ENCODE peak calls at places on chromosomes 1 and 21, in nine cellular contexts. N is thyroid gland, W is IMR-90, I is right lobe of liver, A is esophagus squamous epithelium, Q is MM.1S, Y is upper lobe of left lung, D is uterus, B is Calu3. Z is an unnamed sample.
A peak's percentile ranks its signal among the peaks of the same experiment; 100 is the strongest.

GRCh38 chr21:43984905-43985689 is 27.0 kb upstream of the TRAPPC10 start:
- DNase-seq in N (no peak), W (peak; percentile 24), I (no peak), A (no peak), Q (no peak), Y (peak; percentile 68), D (no peak), B (no peak), Z (no peak)

GRCh38 chr1:45802343-45803298 is 791 bp upstream of the MAST2 start:
- DNase-seq in N (peak; percentile 38), W (peak; percentile 99), I (no peak), A (peak; percentile 16), Q (peak; percentile 65), Y (no peak), D (peak; percentile 81), B (peak; percentile 69), Z (peak; percentile 71)

GRCh38 chr1:115258302-115258866 is 79.7 kb downstream of the NGF start:
- DNase-seq in N (no peak), W (peak; percentile 80), I (no peak), A (no peak), Q (no peak), Y (no peak), D (no peak), B (no peak), Z (no peak)

GRCh38 chr1:183651621-183652020 is 1.5 kb downstream of the APOBEC4 start:
- DNase-seq in N (no peak), W (no peak), I (no peak), A (no peak), Q (no peak), Y (no peak), D (no peak), B (no peak), Z (no peak)

GRCh38 chr1:39410915-39411436 is 80.5 kb upstream of the BMP8A start:
- DNase-seq in N (peak; percentile 99), W (peak; percentile 94), I (peak; percentile 76), A (no peak), Q (peak; percentile 86), Y (no peak), D (peak; percentile 82), B (peak; percentile 86), Z (peak; percentile 74)

GRCh38 chr21:26842300-26842699 is 2.9 kb downstream of the ADAMTS1 start:
- DNase-seq in N (no peak), W (peak; percentile 64), I (no peak), A (no peak), Q (no peak), Y (no peak), D (no peak), B (no peak), Z (no peak)

GRCh38 chr1:6854166-6854565 is 68.9 kb downstream of the CAMTA1 start:
- DNase-seq in N (no peak), W (no peak), I (no peak), A (no peak), Q (no peak), Y (no peak), D (no peak), B (no peak), Z (no peak)

GRCh38 chr1:198465201-198466144 is 75.0 kb downstream of the ATP6V1G3 start:
- DNase-seq in N (no peak), W (peak; percentile 70), I (no peak), A (no peak), Q (peak; percentile 66), Y (no peak), D (no peak), B (no peak), Z (no peak)

GRCh38 chr1:42552636-42553035 is 89.5 kb downstream of the CCDC30 start:
- DNase-seq in N (no peak), W (no peak), I (no peak), A (no peak), Q (no peak), Y (no peak), D (no peak), B (no peak), Z (no peak)

GRCh38 chr21:44891631-44892031 is 18.1 kb upstream of the PTTG1IP start:
- DNase-seq in N (no peak), W (no peak), I (peak; percentile 58), A (no peak), Q (no peak), Y (no peak), D (no peak), B (no peak), Z (peak; percentile 14)

GRCh38 chr1:109937738-109938137 is 27.1 kb downstream of the CSF1 start:
- DNase-seq in N (no peak), W (no peak), I (no peak), A (no peak), Q (no peak), Y (no peak), D (no peak), B (no peak), Z (no peak)

GRCh38 chr1:240149488-240150094 is 57.9 kb downstream of the FMN2 start:
- DNase-seq in N (no peak), W (peak; percentile 52), I (no peak), A (no peak), Q (peak; percentile 43), Y (no peak), D (no peak), B (peak; percentile 34), Z (no peak)

GRCh38 chr21:31874817-31875216 is 2.0 kb downstream of the HUNK start:
- DNase-seq in N (no peak), W (no peak), I (no peak), A (no peak), Q (no peak), Y (peak; percentile 52), D (peak; percentile 19), B (peak; percentile 5), Z (no peak)

GRCh38 chr1:119767486-119767885 is 1.2 kb downstream of the HMGCS2 start:
- DNase-seq in N (no peak), W (no peak), I (no peak), A (no peak), Q (no peak), Y (no peak), D (no peak), B (no peak), Z (no peak)

GRCh38 chr1:67771152-67771551 is 62.1 kb downstream of the GNG12 start:
- DNase-seq in N (no peak), W (peak; percentile 92), I (no peak), A (no peak), Q (no peak), Y (no peak), D (no peak), B (peak; percentile 78), Z (no peak)
- TF ChIP-seq CTCF in N (peak; percentile 16), W (no peak), I (peak; percentile 12), A (peak; percentile 60), Q (no peak), Y (no peak), D (no peak), B (peak; percentile 49), Z (no peak)

DNA sequence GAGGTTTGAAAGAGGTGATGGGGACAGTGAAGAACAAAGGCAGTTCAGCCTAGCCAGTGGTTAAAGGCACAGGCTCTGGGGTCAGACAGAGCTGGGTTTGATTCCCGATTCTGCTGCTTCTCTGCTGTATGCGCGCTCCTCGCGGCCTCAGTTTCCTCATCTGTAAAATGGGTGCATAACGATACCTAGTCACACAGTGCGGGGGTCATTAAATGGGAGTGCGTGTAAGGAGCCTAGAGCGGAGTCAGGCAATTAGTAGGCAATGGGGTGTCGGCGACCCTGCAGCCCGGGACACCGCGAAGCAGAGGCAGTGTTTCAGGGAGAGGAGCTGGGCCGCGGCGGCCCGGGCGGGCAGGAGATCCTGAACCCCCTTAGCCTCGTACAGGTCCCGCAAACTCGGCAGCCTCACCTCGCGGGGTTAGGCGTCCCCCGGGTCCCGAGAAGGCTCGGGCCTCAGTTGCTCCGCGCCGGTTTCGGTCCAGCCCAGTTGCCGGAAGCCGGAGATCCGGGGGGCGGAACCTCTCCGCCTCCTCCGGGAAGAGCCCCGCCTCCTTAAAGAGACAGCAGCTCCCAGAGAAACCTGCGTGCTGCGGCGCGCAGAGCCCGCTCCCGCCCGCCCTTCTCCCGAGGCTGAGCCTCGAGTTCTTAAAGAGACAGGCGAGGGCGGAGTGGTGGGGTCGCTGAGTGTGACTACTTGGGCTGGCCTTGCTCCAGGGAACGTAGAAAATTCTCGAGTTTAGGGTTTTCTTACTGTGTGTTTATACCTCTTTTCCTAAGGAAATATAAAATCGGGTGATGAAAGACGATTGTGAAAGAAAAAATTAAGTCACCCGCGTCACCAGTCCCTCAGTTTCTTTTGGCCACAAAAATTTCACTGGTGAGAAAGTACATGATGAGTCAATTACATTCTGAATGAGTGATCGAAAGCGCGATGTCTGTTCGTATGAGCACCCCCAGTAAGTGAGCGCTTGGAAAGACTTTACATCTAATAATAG is at the start of gene YIPF1:
- DNase-seq in N (peak; percentile 92), W (peak; percentile 87), I (peak; percentile 95), A (peak; percentile 56), Q (peak; percentile 93), Y (peak; percentile 95), D (peak; percentile 90), B (peak; percentile 88), Z (peak; percentile 90)
- TF ChIP-seq CTCF in N (no peak), W (no peak), I (no peak), A (no peak), Q (no peak), Y (no peak), D (no peak), B (no peak), Z (no peak)

GRCh38 chr1:34156739-34157138 is 8.3 kb downstream of the CSMD2 start:
- DNase-seq in N (no peak), W (no peak), I (no peak), A (no peak), Q (no peak), Y (no peak), D (no peak), B (no peak), Z (no peak)
- TF ChIP-seq CTCF in N (no peak), W (no peak), I (no peak), A (no peak), Q (no peak), Y (no peak), D (no peak), B (no peak), Z (no peak)

DNA sequence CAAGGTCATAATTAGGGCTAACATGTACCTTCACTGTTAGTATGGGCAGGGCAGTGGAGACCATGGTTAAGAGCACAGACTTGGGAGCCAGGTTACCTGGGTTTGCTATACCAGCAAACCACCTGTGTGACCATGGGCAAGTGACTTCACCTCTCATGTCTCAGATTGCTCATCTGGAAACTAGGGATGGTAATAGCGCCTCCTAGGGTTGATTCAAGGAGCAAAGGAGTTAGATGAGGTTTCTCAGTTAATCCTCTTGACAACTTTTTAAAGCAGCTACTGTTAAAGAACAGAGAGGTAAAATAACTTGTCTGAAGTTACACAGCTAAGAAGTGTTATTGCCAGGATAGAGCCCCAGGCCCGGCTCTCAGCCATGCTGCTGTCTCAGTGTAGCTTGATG is 790 bp upstream of the MATN1 start:
- DNase-seq in N (no peak), W (no peak), I (no peak), A (no peak), Q (no peak), Y (no peak), D (no peak), B (no peak), Z (no peak)
- TF ChIP-seq CTCF in N (no peak), W (peak; percentile 16), I (no peak), A (no peak), Q (peak; percentile 43), Y (no peak), D (no peak), B (peak; percentile 13), Z (no peak)